ENCODE peak calls at places on chromosomes 13 and 19, in seven cellular contexts. One of them, this sample, is unnamed.

GRCh38 chr19:5055457-5055776 is 86.5 kb downstream of the KDM4B start:
- DNase-seq in fibroblast of lung: no peak
- DNase-seq in thyroid gland: no peak
- DNase-seq in cardiac muscle cell: no peak
- DNase-seq in transverse colon: no peak
- DNase-seq in tibial nerve: no peak
- DNase-seq in OCI-LY7: no peak
- DNase-seq in this sample: no peak

GRCh38 chr19:8214802-8215201 is 5.6 kb downstream of the CERS4 start:
- DNase-seq in tibial nerve: no peak
- DNase-seq in thyroid gland: no peak
- DNase-seq in fibroblast of lung: no peak
- DNase-seq in cardiac muscle cell: peak
- DNase-seq in transverse colon: no peak
- DNase-seq in OCI-LY7: no peak
- DNase-seq in this sample: no peak

GRCh38 chr19:23799321-23799720 is 40.6 kb upstream of the ZNF681 start:
- DNase-seq in thyroid gland: no peak
- DNase-seq in fibroblast of lung: no peak
- DNase-seq in OCI-LY7: peak
- DNase-seq in cardiac muscle cell: no peak
- DNase-seq in transverse colon: no peak
- DNase-seq in tibial nerve: no peak
- DNase-seq in this sample: no peak

GRCh38 chr19:50024719-50025021 is 502 bp downstream of the VRK3 start:
- DNase-seq in transverse colon: no peak
- DNase-seq in OCI-LY7: no peak
- DNase-seq in tibial nerve: no peak
- DNase-seq in fibroblast of lung: no peak
- DNase-seq in cardiac muscle cell: no peak
- DNase-seq in thyroid gland: no peak
- DNase-seq in this sample: no peak

GRCh38 chr13:31610270-31610998 is 128.9 kb upstream of the RXFP2 start:
- DNase-seq in fibroblast of lung: no peak
- DNase-seq in cardiac muscle cell: no peak
- DNase-seq in OCI-LY7: no peak
- DNase-seq in tibial nerve: no peak
- DNase-seq in thyroid gland: no peak
- DNase-seq in transverse colon: no peak
- DNase-seq in this sample: no peak

GRCh38 chr19:51688665-51689571 is 4.2 kb upstream of the SPACA6 start:
- DNase-seq in fibroblast of lung: peak
- DNase-seq in tibial nerve: peak
- DNase-seq in OCI-LY7: no peak
- DNase-seq in transverse colon: peak
- DNase-seq in thyroid gland: peak
- DNase-seq in cardiac muscle cell: peak
- DNase-seq in this sample: peak

GRCh38 chr13:90055121-90055520 is 1292.4 kb upstream of the MIR17HG start:
- DNase-seq in transverse colon: no peak
- DNase-seq in thyroid gland: no peak
- DNase-seq in tibial nerve: no peak
- DNase-seq in cardiac muscle cell: no peak
- DNase-seq in OCI-LY7: no peak
- DNase-seq in fibroblast of lung: peak
- DNase-seq in this sample: no peak

GRCh38 chr19:17766543-17767131 is 15.4 kb downstream of the FCHO1 start:
- DNase-seq in cardiac muscle cell: peak
- DNase-seq in OCI-LY7: peak
- DNase-seq in tibial nerve: peak
- DNase-seq in transverse colon: peak
- DNase-seq in fibroblast of lung: peak
- DNase-seq in thyroid gland: peak
- DNase-seq in this sample: peak

GRCh38 chr13:48319458-48320395 is 16.2 kb downstream of the RB1 start:
- DNase-seq in OCI-LY7: no peak
- DNase-seq in transverse colon: no peak
- DNase-seq in fibroblast of lung: no peak
- DNase-seq in cardiac muscle cell: no peak
- DNase-seq in thyroid gland: peak
- DNase-seq in tibial nerve: no peak
- DNase-seq in this sample: no peak

GRCh38 chr19:50451223-50451534 is 18.5 kb downstream of the MYBPC2 start:
- DNase-seq in OCI-LY7: no peak
- DNase-seq in fibroblast of lung: no peak
- DNase-seq in thyroid gland: no peak
- DNase-seq in transverse colon: no peak
- DNase-seq in tibial nerve: no peak
- DNase-seq in cardiac muscle cell: no peak
- DNase-seq in this sample: no peak

GRCh38 chr13:95207769-95208366 is 93.4 kb downstream of the ABCC4 start:
- DNase-seq in tibial nerve: no peak
- DNase-seq in fibroblast of lung: no peak
- DNase-seq in cardiac muscle cell: no peak
- DNase-seq in transverse colon: no peak
- DNase-seq in thyroid gland: peak
- DNase-seq in OCI-LY7: peak
- DNase-seq in this sample: no peak

GRCh38 chr13:40598599-40598998 is 67.8 kb downstream of the FOXO1 start:
- DNase-seq in cardiac muscle cell: no peak
- DNase-seq in transverse colon: no peak
- DNase-seq in OCI-LY7: no peak
- DNase-seq in tibial nerve: no peak
- DNase-seq in thyroid gland: no peak
- DNase-seq in fibroblast of lung: peak
- DNase-seq in this sample: peak

GRCh38 chr13:27147530-27148170 is 24.0 kb downstream of the USP12 start:
- DNase-seq in cardiac muscle cell: no peak
- DNase-seq in tibial nerve: no peak
- DNase-seq in thyroid gland: no peak
- DNase-seq in transverse colon: no peak
- DNase-seq in OCI-LY7: peak
- DNase-seq in fibroblast of lung: no peak
- DNase-seq in this sample: no peak

GRCh38 chr13:42113478-42113877 is 65.0 kb downstream of the DGKH start:
- DNase-seq in transverse colon: no peak
- DNase-seq in thyroid gland: no peak
- DNase-seq in cardiac muscle cell: no peak
- DNase-seq in tibial nerve: no peak
- DNase-seq in OCI-LY7: no peak
- DNase-seq in fibroblast of lung: no peak
- DNase-seq in this sample: no peak

GRCh38 chr13:24148414-24149305 is 11.9 kb upstream of the SPATA13 start:
- DNase-seq in transverse colon: peak
- DNase-seq in OCI-LY7: no peak
- DNase-seq in thyroid gland: no peak
- DNase-seq in fibroblast of lung: peak
- DNase-seq in cardiac muscle cell: peak
- DNase-seq in tibial nerve: no peak
- DNase-seq in this sample: no peak

GRCh38 chr13:54607421-54607820 is 1578.8 kb downstream of the OLFM4 start:
- DNase-seq in tibial nerve: no peak
- DNase-seq in cardiac muscle cell: no peak
- DNase-seq in transverse colon: no peak
- DNase-seq in OCI-LY7: no peak
- DNase-seq in fibroblast of lung: no peak
- DNase-seq in thyroid gland: no peak
- DNase-seq in this sample: no peak

GRCh38 chr19:16371540-16371986 is 46.9 kb downstream of the KLF2 start:
- DNase-seq in OCI-LY7: peak
- DNase-seq in fibroblast of lung: no peak
- DNase-seq in tibial nerve: no peak
- DNase-seq in transverse colon: peak
- DNase-seq in thyroid gland: no peak
- DNase-seq in cardiac muscle cell: no peak
- DNase-seq in this sample: peak

GRCh38 chr19:38239816-38240215 is 15.8 kb upstream of the DPF1 start:
- DNase-seq in cardiac muscle cell: no peak
- DNase-seq in transverse colon: no peak
- DNase-seq in thyroid gland: no peak
- DNase-seq in fibroblast of lung: no peak
- DNase-seq in tibial nerve: no peak
- DNase-seq in OCI-LY7: no peak
- DNase-seq in this sample: no peak
- H3K27ac ChIP-seq in cardiac muscle cell: no peak
- H3K27ac ChIP-seq in transverse colon: no peak
- H3K27ac ChIP-seq in thyroid gland: no peak
- H3K27ac ChIP-seq in fibroblast of lung: no peak
- H3K27ac ChIP-seq in tibial nerve: no peak
- H3K27ac ChIP-seq in OCI-LY7: no peak
- H3K27ac ChIP-seq in this sample: no peak

GRCh38 chr13:36549771-36550170 is 117.5 kb downstream of the CCNA1 start:
- DNase-seq in cardiac muscle cell: peak
- DNase-seq in fibroblast of lung: no peak
- DNase-seq in transverse colon: no peak
- DNase-seq in thyroid gland: no peak
- DNase-seq in tibial nerve: no peak
- DNase-seq in OCI-LY7: peak
- DNase-seq in this sample: no peak
- H3K4me3 ChIP-seq in cardiac muscle cell: no peak
- H3K4me3 ChIP-seq in fibroblast of lung: no peak
- H3K4me3 ChIP-seq in transverse colon: no peak
- H3K4me3 ChIP-seq in thyroid gland: no peak
- H3K4me3 ChIP-seq in tibial nerve: no peak
- H3K4me3 ChIP-seq in OCI-LY7: no peak
- H3K4me3 ChIP-seq in this sample: no peak

GRCh38 chr19:34644991-34645461 is 31.9 kb downstream of the SCGB2B2 start:
- DNase-seq in cardiac muscle cell: no peak
- DNase-seq in transverse colon: no peak
- DNase-seq in tibial nerve: no peak
- DNase-seq in thyroid gland: no peak
- DNase-seq in fibroblast of lung: no peak
- DNase-seq in OCI-LY7: no peak
- DNase-seq in this sample: no peak
- H3K27ac ChIP-seq in cardiac muscle cell: no peak
- H3K27ac ChIP-seq in transverse colon: no peak
- H3K27ac ChIP-seq in tibial nerve: no peak
- H3K27ac ChIP-seq in thyroid gland: no peak
- H3K27ac ChIP-seq in fibroblast of lung: no peak
- H3K27ac ChIP-seq in OCI-LY7: no peak
- H3K27ac ChIP-seq in this sample: peak

DNA sequence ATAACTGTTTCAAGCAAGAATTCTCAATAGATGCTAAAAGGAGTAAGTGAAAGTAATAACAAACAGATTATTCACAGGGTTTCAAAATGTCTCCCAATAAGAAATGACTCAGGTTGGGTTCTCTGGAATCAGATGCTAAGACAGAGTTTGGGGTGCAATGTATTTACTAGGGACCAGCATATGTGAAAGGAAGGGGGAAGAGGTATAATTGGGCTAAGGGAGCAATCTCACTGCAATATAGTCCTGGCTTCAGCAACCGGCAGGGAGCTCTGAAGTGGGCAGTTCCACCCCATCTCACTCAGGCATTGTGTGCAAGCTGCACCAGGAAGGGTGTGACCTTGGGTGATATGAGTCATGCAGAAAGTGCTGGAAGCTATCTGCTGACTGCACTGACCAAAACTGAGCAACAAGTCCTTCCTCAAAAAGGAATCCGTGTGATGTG is 23.4 kb downstream of the ZDHHC20 start:
- DNase-seq in cardiac muscle cell: peak
- DNase-seq in OCI-LY7: peak
- DNase-seq in tibial nerve: peak
- DNase-seq in transverse colon: peak
- DNase-seq in fibroblast of lung: peak
- DNase-seq in thyroid gland: peak
- DNase-seq in this sample: no peak
- H3K4me3 ChIP-seq in cardiac muscle cell: no peak
- H3K4me3 ChIP-seq in OCI-LY7: no peak
- H3K4me3 ChIP-seq in tibial nerve: no peak
- H3K4me3 ChIP-seq in transverse colon: no peak
- H3K4me3 ChIP-seq in fibroblast of lung: no peak
- H3K4me3 ChIP-seq in thyroid gland: no peak
- H3K4me3 ChIP-seq in this sample: peak

This sample was measured in psoas muscle.